ENCODE peak calls at places on chromosomes 5 and 9, in eight cellular contexts. Q is SK-N-SH; S is psoas muscle; U is IMR-90; H is HCT116; J is pancreas; F is upper lobe of left lung; G is CD4-positive, alpha-beta T cell. V is an unnamed sample.

GRCh38 chr9:14687042-14687719 is 6.1 kb downstream of the ZDHHC21 start:
- DNase-seq in J (no peak), U (peak; percentile 94), F (no peak), G (no peak), S (no peak), Q (no peak), H (no peak), V (no peak)

GRCh38 chr9:38359297-38359653 is 33.2 kb upstream of the ALDH1B1 start:
- DNase-seq in H (no peak), F (no peak), J (no peak), S (no peak), Q (no peak), G (no peak), U (no peak), V (no peak)

GRCh38 chr9:4887556-4887955 is 94.8 kb downstream of the RCL1 start:
- DNase-seq in U (peak; percentile 65), S (no peak), H (no peak), F (peak; percentile 72), Q (no peak), J (no peak), G (no peak), V (peak; percentile 67)

GRCh38 chr5:56512314-56512996 is 279.3 kb upstream of the ANKRD55 start:
- DNase-seq in Q (no peak), H (no peak), F (no peak), G (no peak), U (no peak), S (no peak), J (no peak), V (no peak)

GRCh38 chr9:81759680-81760215 is 70.4 kb upstream of the TLE1 start:
- DNase-seq in H (peak; percentile 21), Q (peak; percentile 21), U (peak; percentile 99), G (no peak), S (no peak), J (no peak), F (no peak), V (no peak)

GRCh38 chr5:154220625-154221024 is 30.1 kb downstream of the GALNT10 start:
- DNase-seq in G (no peak), S (no peak), J (no peak), H (peak; percentile 51), Q (no peak), U (peak; percentile 86), F (no peak), V (no peak)

GRCh38 chr9:96620832-96621269 is 1.2 kb upstream of the CDC14B start:
- DNase-seq in G (no peak), J (no peak), U (no peak), Q (no peak), S (no peak), F (no peak), H (no peak), V (no peak)

GRCh38 chr5:77356740-77357139 is 135.4 kb downstream of the WDR41 start:
- DNase-seq in J (no peak), H (no peak), F (no peak), G (no peak), Q (no peak), S (no peak), U (peak; percentile 65), V (no peak)

GRCh38 chr9:124504530-124505005 is 2.6 kb downstream of the NR5A1 start:
- DNase-seq in G (no peak), U (no peak), J (no peak), S (no peak), H (no peak), F (no peak), Q (peak; percentile 74), V (no peak)

GRCh38 chr9:86098793-86099694 is at the start of gene GOLM1:
- DNase-seq in S (peak; percentile 60), Q (peak; percentile 93), G (no peak), H (no peak), F (peak; percentile 33), J (peak; percentile 65), U (peak; percentile 60), V (no peak)

GRCh38 chr9:112861155-112861554 is 29.5 kb downstream of the SLC46A2 start:
- DNase-seq in H (no peak), J (no peak), F (no peak), U (no peak), Q (no peak), G (no peak), S (no peak), V (no peak)

GRCh38 chr5:147809830-147810666 is 21.4 kb downstream of the SPINK1 start:
- DNase-seq in J (no peak), S (no peak), Q (no peak), G (no peak), H (no peak), F (no peak), U (no peak), V (no peak)

GRCh38 chr9:85040806-85041575 is 371.5 kb downstream of the NTRK2 start:
- DNase-seq in S (no peak), F (no peak), U (no peak), J (no peak), Q (no peak), H (no peak), G (no peak), V (no peak)

GRCh38 chr9:107142430-107142829 is 140.6 kb upstream of the RAD23B start:
- DNase-seq in J (no peak), G (no peak), U (no peak), H (no peak), Q (no peak), F (no peak), S (no peak), V (no peak)

GRCh38 chr9:107144475-107144874 is 138.6 kb upstream of the RAD23B start:
- DNase-seq in S (no peak), J (no peak), U (no peak), F (peak; percentile 41), G (no peak), Q (no peak), H (no peak), V (no peak)

GRCh38 chr9:107142896-107143603 is 140.0 kb upstream of the RAD23B start:
- DNase-seq in H (no peak), U (no peak), S (no peak), G (no peak), J (no peak), Q (no peak), F (no peak), V (no peak)

GRCh38 chr9:107138261-107138992 is 144.7 kb upstream of the RAD23B start:
- DNase-seq in G (no peak), U (no peak), J (peak; percentile 12), S (no peak), Q (no peak), H (no peak), F (no peak), V (no peak)

DNA sequence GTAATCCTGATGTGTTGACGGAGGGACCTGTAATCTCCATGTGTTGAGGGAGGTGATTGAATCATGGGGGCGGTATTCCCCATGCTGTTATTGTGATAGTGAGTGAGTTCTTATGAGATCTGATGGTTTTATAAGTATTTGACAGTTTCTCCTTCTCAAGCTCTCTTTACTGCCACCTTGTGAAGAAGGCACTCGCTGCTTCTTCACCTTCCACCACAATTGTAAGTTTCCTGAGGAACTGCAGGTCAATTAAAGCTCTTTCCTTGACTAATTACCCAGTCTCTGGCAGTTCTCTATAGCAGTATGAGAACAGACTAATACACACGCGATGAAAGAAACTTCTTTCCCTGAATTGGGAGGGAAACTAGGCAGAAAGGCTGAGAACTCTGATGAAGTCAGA is 141.1 kb upstream of the RAD23B start:
- DNase-seq in Q (no peak), J (no peak), F (no peak), G (no peak), S (no peak), H (peak; percentile 24), U (peak; percentile 17), V (no peak)
- TF ChIP-seq CTCF in Q (peak; percentile 40), J (no peak), F (no peak), G (no peak), S (no peak), H (peak; percentile 33), U (no peak), V (no peak)

GRCh38 chr5:125503958-125504357 is 757.5 kb upstream of the ZNF608 start:
- DNase-seq in J (no peak), H (no peak), S (no peak), G (no peak), U (no peak), F (no peak), Q (no peak), V (no peak)

GRCh38 chr5:125501396-125501795 is 755.0 kb upstream of the ZNF608 start:
- DNase-seq in F (no peak), U (no peak), Q (no peak), J (no peak), G (no peak), S (no peak), H (no peak), V (no peak)

GRCh38 chr5:125499969-125500368 is 753.5 kb upstream of the ZNF608 start:
- DNase-seq in U (no peak), S (no peak), J (no peak), F (no peak), G (no peak), Q (no peak), H (no peak), V (no peak)

GRCh38 chr5:125508225-125508624 is 761.8 kb upstream of the ZNF608 start:
- DNase-seq in G (no peak), S (no peak), H (no peak), F (no peak), J (no peak), U (no peak), Q (no peak), V (no peak)

DNA sequence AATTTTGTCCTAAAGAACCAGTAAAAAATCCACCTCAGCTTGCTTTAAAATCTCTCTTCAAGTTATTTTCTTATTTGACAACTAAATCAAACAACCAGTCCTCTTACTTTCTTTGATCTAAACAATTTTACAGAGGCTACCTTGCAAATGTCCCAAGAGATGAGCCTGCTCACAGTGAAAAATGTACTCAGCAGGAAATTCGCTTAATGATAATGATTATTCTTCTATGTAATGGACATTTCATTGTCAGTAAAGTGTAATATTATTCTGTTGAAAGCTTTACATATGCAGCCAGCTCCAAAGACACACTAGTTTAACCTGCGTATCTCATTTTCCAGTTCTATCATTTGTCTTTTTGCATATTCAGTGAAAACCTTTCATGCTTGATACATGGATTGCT is 758.6 kb upstream of the ZNF608 start:
- DNase-seq in J (no peak), H (no peak), Q (no peak), F (no peak), S (no peak), G (no peak), U (no peak), V (no peak)
- H3K27ac ChIP-seq in J (no peak overlapping the region), H (no peak overlapping the region), Q (no peak overlapping the region), F (no peak overlapping the region), S (no peak overlapping the region), G (no peak overlapping the region), U (no peak overlapping the region), V (no peak overlapping the region)

DNA sequence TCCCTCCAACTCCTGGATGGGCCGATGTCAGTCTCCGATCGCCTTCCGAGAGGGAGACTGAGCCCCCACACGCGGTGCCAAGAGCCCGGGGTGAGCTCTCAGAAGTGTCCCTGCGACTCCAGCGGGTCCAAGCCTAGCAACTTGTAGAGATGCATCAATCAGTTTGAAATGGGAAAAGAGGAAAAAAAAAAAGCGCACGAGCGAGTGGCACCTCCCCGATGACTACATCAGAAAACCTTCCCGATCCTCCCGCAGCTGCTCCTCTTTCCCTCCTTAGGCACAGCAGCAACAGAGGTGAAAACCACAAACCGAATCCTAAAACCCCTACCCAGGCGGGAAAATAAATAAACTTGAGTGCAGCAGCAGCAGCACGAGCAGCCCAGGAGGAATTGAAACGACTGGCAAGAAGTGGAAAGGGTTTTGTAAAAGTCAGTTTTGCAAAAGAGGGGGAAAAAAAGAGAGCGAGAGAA is 1.0 kb upstream of the EFNA5 start:
- DNase-seq in F (no peak), J (no peak), H (peak; percentile 47), G (no peak), U (peak; percentile 52), S (no peak), Q (peak; percentile 60), V (no peak)
- TF ChIP-seq CTCF in F (no peak), J (no peak), H (no peak), G (no peak), U (no peak), S (no peak), Q (no peak), V (no peak)

GRCh38 chr5:2169862-2170820 is 287.4 kb upstream of the IRX4 start:
- DNase-seq in U (no peak), J (no peak), H (no peak), G (no peak), F (no peak), Q (no peak), S (no peak), V (peak; percentile 44)
- H3K27ac ChIP-seq in U (no peak overlapping the region), J (no peak overlapping the region), H (no peak overlapping the region), G (no peak overlapping the region), F (no peak overlapping the region), Q (no peak overlapping the region), S (no peak overlapping the region), V (no peak overlapping the region)